ENCODE peak calls at places on chromosomes 1 and 21, in eight cellular contexts. X, I, F, H, Y, D, Z and E are unnamed samples.

GRCh38 chr1:181153634-181153961 is 65.1 kb downstream of the IER5 start:
- DNase-seq in I (no peak), X (no peak), F (no peak), Z (no peak), H (no peak), D (no peak), Y (no peak), E (no peak)

GRCh38 chr1:8712413-8713229 is 104.8 kb downstream of the RERE start:
- DNase-seq in Y (no peak), H (peak), F (peak), Z (no peak), I (no peak), D (peak), X (peak), E (no peak)

GRCh38 chr1:59484090-59484489 is 187.2 kb downstream of the FGGY start:
- DNase-seq in H (peak), Y (no peak), D (no peak), I (no peak), X (peak), Z (peak), F (peak), E (no peak)

GRCh38 chr1:150931773-150932172 is 5.6 kb downstream of the SETDB1 start:
- DNase-seq in D (no peak), Z (no peak), H (no peak), F (peak), I (no peak), X (peak), Y (no peak), E (no peak)

GRCh38 chr21:26850116-26850643 is 5.0 kb upstream of the ADAMTS1 start:
- DNase-seq in Z (no peak), X (peak), Y (no peak), F (peak), I (no peak), D (peak), H (no peak), E (no peak)

GRCh38 chr21:42201615-42202161 is 17.3 kb upstream of the ABCG1 start:
- DNase-seq in Z (no peak), I (no peak), D (no peak), F (no peak), X (no peak), Y (no peak), H (no peak), E (no peak)

GRCh38 chr1:179129702-179130473 is 48.0 kb downstream of the TOR3A start:
- DNase-seq in D (peak), H (no peak), F (no peak), Z (no peak), Y (no peak), I (no peak), X (peak), E (no peak)

GRCh38 chr1:40258445-40258769 is 371 bp downstream of the ZMPSTE24 start:
- DNase-seq in Y (no peak), D (peak), I (no peak), H (no peak), Z (no peak), X (peak), F (peak), E (no peak)

GRCh38 chr1:173190101-173190895 is 16.8 kb downstream of the TNFSF4 start:
- DNase-seq in D (peak), I (peak), F (peak), H (peak), Y (peak), Z (peak), X (peak), E (peak)

GRCh38 chr1:64172458-64172983 is 30.9 kb upstream of the UBE2U start:
- DNase-seq in I (no peak), H (no peak), Z (no peak), Y (no peak), F (peak), D (peak), X (peak), E (no peak)

GRCh38 chr1:9690440-9691107 is 39.0 kb downstream of the PIK3CD start:
- DNase-seq in H (no peak), D (no peak), F (no peak), X (no peak), I (no peak), Y (no peak), Z (no peak), E (no peak)

GRCh38 chr1:234768569-234769283 is 158.7 kb upstream of the IRF2BP2 start:
- DNase-seq in I (no peak), Y (no peak), D (peak), Z (no peak), F (no peak), X (no peak), H (no peak), E (no peak)

GRCh38 chr1:27665016-27665651 is 6.9 kb downstream of the IFI6 start:
- DNase-seq in D (no peak), F (no peak), Y (no peak), H (no peak), Z (no peak), I (no peak), X (no peak), E (no peak)

GRCh38 chr1:64038965-64039926 is 164.2 kb upstream of the UBE2U start:
- DNase-seq in X (peak), H (peak), Y (peak), Z (peak), I (no peak), F (peak), D (peak), E (no peak)

GRCh38 chr1:175146535-175147213 is 45.9 kb downstream of the KIAA0040 start:
- DNase-seq in F (peak), D (peak), I (peak), H (peak), X (peak), Z (peak), Y (no peak), E (peak)

GRCh38 chr1:32031578-32032286 is 18.1 kb downstream of the KHDRBS1 start:
- DNase-seq in H (peak), F (peak), D (no peak), I (no peak), Y (no peak), X (peak), Z (no peak), E (no peak)

GRCh38 chr1:164958995-164959788 is 397.3 kb downstream of the LMX1A start:
- DNase-seq in H (no peak), Z (no peak), X (no peak), F (no peak), D (no peak), I (no peak), Y (no peak), E (no peak)

GRCh38 chr1:151292207-151293030 is 10.3 kb downstream of the ZNF687 start:
- DNase-seq in F (no peak), D (no peak), H (no peak), Y (no peak), X (no peak), Z (no peak), I (no peak), E (no peak)

GRCh38 chr1:119862276-119862675 is 34.0 kb downstream of the ADAM30 start:
- DNase-seq in X (peak), D (no peak), I (no peak), Z (no peak), F (no peak), Y (no peak), H (no peak), E (no peak)

GRCh38 chr1:230382060-230382491 is 44.1 kb downstream of the PGBD5 start:
- DNase-seq in X (no peak), H (no peak), F (no peak), D (no peak), I (no peak), Z (no peak), Y (no peak), E (peak)

GRCh38 chr1:29838738-29839320 is 602.5 kb downstream of the PTPRU start:
- DNase-seq in I (no peak), Z (no peak), F (no peak), X (no peak), Y (no peak), D (no peak), H (no peak), E (no peak)

GRCh38 chr1:27301582-27302199 is 20.3 kb upstream of the TMEM222 start:
- DNase-seq in Z (no peak), I (no peak), F (no peak), X (no peak), Y (no peak), H (no peak), D (no peak), E (no peak)

GRCh38 chr1:168082008-168082876 is 54.5 kb downstream of the GPR161 start:
- DNase-seq in D (peak), Z (peak), F (peak), Y (peak), X (peak), H (peak), I (peak), E (peak)

GRCh38 chr1:5990913-5991783 is 1.1 kb downstream of the NPHP4 start:
- DNase-seq in H (no peak), Z (no peak), I (no peak), F (peak), Y (no peak), D (no peak), X (peak), E (peak)

GRCh38 chr1:39394598-39394997 is 96.8 kb upstream of the BMP8A start:
- DNase-seq in X (no peak), Y (no peak), I (no peak), Z (no peak), H (no peak), D (peak), F (no peak), E (no peak)

GRCh38 chr1:50426108-50426700 is 3.0 kb upstream of the DMRTA2 start:
- DNase-seq in Z (no peak), I (no peak), Y (no peak), F (no peak), H (no peak), X (no peak), D (no peak), E (no peak)

DNA sequence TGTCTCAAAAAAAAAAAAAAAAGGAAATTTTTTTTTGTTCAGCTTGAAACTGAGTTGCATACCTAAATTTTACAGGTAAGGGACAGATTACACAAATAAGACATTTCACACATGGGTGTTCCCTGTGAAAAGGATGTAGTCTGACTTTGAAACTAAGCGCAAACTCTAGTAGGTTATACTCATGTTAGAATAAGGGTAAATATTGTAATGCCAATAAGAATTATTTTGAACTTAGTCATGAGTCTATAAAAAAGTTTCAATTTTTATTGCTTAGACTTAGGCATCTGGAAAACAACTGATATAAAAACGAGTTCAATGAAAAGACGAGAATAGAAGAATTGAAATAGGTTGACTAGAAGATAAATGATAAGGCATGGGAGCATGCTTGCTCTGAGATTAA is 122.3 kb downstream of the HMCN1 start:
- DNase-seq in Y (no peak), I (no peak), X (no peak), Z (no peak), F (no peak), H (no peak), D (no peak), E (no peak)
- H3K4me3 ChIP-seq in Y (no peak), I (no peak), X (no peak), Z (no peak), F (no peak), H (no peak), D (no peak), E (no peak)

GRCh38 chr1:22562584-22563551 is at the start of gene EPHA8:
- DNase-seq in Z (no peak), H (no peak), I (no peak), F (no peak), D (no peak), X (no peak), Y (no peak), E (peak)
- H3K4me3 ChIP-seq in Z (no peak), H (no peak), I (peak), F (peak), D (no peak), X (no peak), Y (peak), E (peak)

DNA sequence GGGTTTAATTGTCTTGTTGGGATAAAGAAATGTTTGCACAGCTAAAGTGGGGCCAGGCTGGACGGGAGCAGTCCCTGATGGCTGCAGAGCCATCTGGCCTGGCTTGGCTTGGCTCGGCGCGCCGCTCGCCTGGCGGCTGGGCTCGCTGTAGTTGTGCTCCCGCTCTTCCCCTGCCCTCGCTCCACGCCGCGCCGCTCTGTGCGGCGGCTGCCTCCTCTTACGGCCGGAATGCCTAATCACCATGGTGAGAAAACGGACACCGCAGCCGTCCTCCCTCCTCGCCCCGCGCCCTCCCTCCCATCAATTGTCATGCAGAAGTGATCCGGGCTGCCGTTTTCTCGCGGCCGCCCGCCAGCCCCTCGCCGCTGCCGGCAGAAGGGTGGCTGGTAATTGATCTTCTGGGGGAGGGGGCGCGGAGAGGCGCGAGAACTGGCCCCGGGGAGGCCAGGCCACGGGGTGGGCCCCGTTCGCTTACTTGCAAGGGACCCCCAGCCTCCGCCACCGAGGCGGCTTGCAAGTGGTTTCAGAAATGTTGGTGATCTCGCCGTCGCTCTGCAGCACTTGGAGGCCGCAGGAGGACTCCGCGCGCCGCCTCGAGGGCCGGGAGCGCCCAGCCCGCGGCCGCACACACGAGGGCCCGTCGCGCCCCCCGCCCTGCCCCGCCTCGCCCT is 12.4 kb downstream of the RNF220 start:
- DNase-seq in I (peak), H (no peak), D (no peak), Z (no peak), X (peak), F (peak), Y (no peak), E (peak)
- H3K4me3 ChIP-seq in I (peak), H (no peak), D (no peak), Z (no peak), X (no peak), F (peak), Y (peak), E (no peak)

GRCh38 chr1:200861937-200862647 is 10.7 kb upstream of the GPR25 start:
- DNase-seq in I (no peak), Z (no peak), H (no peak), F (no peak), D (no peak), X (no peak), Y (no peak), E (no peak)
- H3K4me3 ChIP-seq in I (no peak), Z (no peak), H (no peak), F (no peak), D (no peak), X (no peak), Y (no peak), E (no peak)